ENCODE peak calls at places on chromosomes 12 and 14, in four cellular contexts. One of them, this sample, is unnamed.

GRCh38 chr12:96710127-96710745 is 196.8 kb upstream of the NEDD1 start:
- DNase-seq in AG04450: no peak
- DNase-seq in stomach: no peak
- DNase-seq in psoas muscle: no peak
- DNase-seq in this sample: no peak

GRCh38 chr14:55097894-55098560 is 31.0 kb upstream of the LGALS3 start:
- DNase-seq in psoas muscle: no peak
- DNase-seq in AG04450: no peak
- DNase-seq in stomach: peak; percentile 53
- DNase-seq in this sample: no peak

GRCh38 chr12:92208613-92209121 is 63.0 kb upstream of the BTG1 start:
- DNase-seq in AG04450: no peak
- DNase-seq in psoas muscle: no peak
- DNase-seq in stomach: no peak
- DNase-seq in this sample: peak; percentile 75

GRCh38 chr14:106378191-106378590 is 851.8 kb downstream of the TMEM121 start:
- DNase-seq in stomach: no peak
- DNase-seq in AG04450: no peak
- DNase-seq in psoas muscle: no peak
- DNase-seq in this sample: no peak

GRCh38 chr12:5873341-5873919 is 71.6 kb downstream of the ANO2 start:
- DNase-seq in stomach: no peak
- DNase-seq in psoas muscle: no peak
- DNase-seq in AG04450: no peak
- DNase-seq in this sample: no peak

GRCh38 chr12:53300187-53300586 is 692 bp downstream of the MYG1 start:
- DNase-seq in stomach: no peak
- DNase-seq in psoas muscle: no peak
- DNase-seq in AG04450: peak; percentile 21
- DNase-seq in this sample: peak; percentile 73

GRCh38 chr14:65167072-65167645 is 64.8 kb upstream of the MAX start:
- DNase-seq in psoas muscle: no peak
- DNase-seq in AG04450: no peak
- DNase-seq in stomach: no peak
- DNase-seq in this sample: no peak

GRCh38 chr12:119334459-119335170 is at the start of gene CCDC60:
- DNase-seq in stomach: peak; percentile 41
- DNase-seq in psoas muscle: no peak
- DNase-seq in AG04450: no peak
- DNase-seq in this sample: no peak

GRCh38 chr12:2669560-2669959 is 125.2 kb upstream of the FKBP4 start:
- DNase-seq in psoas muscle: no peak
- DNase-seq in stomach: no peak
- DNase-seq in AG04450: no peak
- DNase-seq in this sample: no peak

GRCh38 chr12:55797068-55797467 is 20.5 kb downstream of the SARNP start:
- DNase-seq in psoas muscle: no peak
- DNase-seq in AG04450: no peak
- DNase-seq in stomach: no peak
- DNase-seq in this sample: peak; percentile 33

GRCh38 chr12:132551271-132552120 is 58.9 kb downstream of the LRCOL1 start:
- DNase-seq in stomach: no peak
- DNase-seq in psoas muscle: no peak
- DNase-seq in AG04450: no peak
- DNase-seq in this sample: no peak

GRCh38 chr12:79897617-79898016 is 37.3 kb downstream of the PPP1R12A start:
- DNase-seq in stomach: no peak
- DNase-seq in psoas muscle: no peak
- DNase-seq in AG04450: peak; percentile 73
- DNase-seq in this sample: peak; percentile 83

GRCh38 chr12:44627767-44628166 is 248.3 kb downstream of the NELL2 start:
- DNase-seq in AG04450: no peak
- DNase-seq in psoas muscle: no peak
- DNase-seq in stomach: no peak
- DNase-seq in this sample: no peak

GRCh38 chr12:54135621-54136027 is 53.2 kb downstream of the SMUG1 start:
- DNase-seq in stomach: peak; percentile 85
- DNase-seq in psoas muscle: no peak
- DNase-seq in AG04450: no peak
- DNase-seq in this sample: no peak

GRCh38 chr12:85369365-85370154 is 89.5 kb downstream of the ALX1 start:
- DNase-seq in stomach: no peak
- DNase-seq in AG04450: no peak
- DNase-seq in psoas muscle: no peak
- DNase-seq in this sample: no peak

GRCh38 chr14:99284254-99285004 is 12.4 kb upstream of the BCL11B start:
- DNase-seq in psoas muscle: no peak
- DNase-seq in AG04450: no peak
- DNase-seq in stomach: no peak
- DNase-seq in this sample: no peak

GRCh38 chr14:99286761-99287160 is 14.8 kb upstream of the BCL11B start:
- DNase-seq in AG04450: no peak
- DNase-seq in psoas muscle: no peak
- DNase-seq in stomach: no peak
- DNase-seq in this sample: no peak

GRCh38 chr14:99288948-99289347 is 17.0 kb upstream of the BCL11B start:
- DNase-seq in psoas muscle: no peak
- DNase-seq in AG04450: no peak
- DNase-seq in stomach: no peak
- DNase-seq in this sample: no peak

GRCh38 chr14:99289394-99290189 is 17.6 kb upstream of the BCL11B start:
- DNase-seq in psoas muscle: no peak
- DNase-seq in AG04450: no peak
- DNase-seq in stomach: no peak
- DNase-seq in this sample: no peak

GRCh38 chr14:99287269-99287942 is 15.4 kb upstream of the BCL11B start:
- DNase-seq in stomach: no peak
- DNase-seq in psoas muscle: no peak
- DNase-seq in AG04450: no peak
- DNase-seq in this sample: no peak
- H3K4me3 ChIP-seq in stomach: no peak overlapping the region
- H3K4me3 ChIP-seq in psoas muscle: no peak overlapping the region
- H3K4me3 ChIP-seq in AG04450: no peak overlapping the region
- H3K4me3 ChIP-seq in this sample: no peak overlapping the region

GRCh38 chr14:22482782-22483553 is 106.1 kb downstream of the DAD1 start:
- DNase-seq in psoas muscle: no peak
- DNase-seq in AG04450: no peak
- DNase-seq in stomach: no peak
- DNase-seq in this sample: no peak
- H3K27ac ChIP-seq in psoas muscle: no peak overlapping the region
- H3K27ac ChIP-seq in AG04450: no peak overlapping the region
- H3K27ac ChIP-seq in stomach: peak overlapping the region; percentile 17
- H3K27ac ChIP-seq in this sample: no peak overlapping the region

DNA sequence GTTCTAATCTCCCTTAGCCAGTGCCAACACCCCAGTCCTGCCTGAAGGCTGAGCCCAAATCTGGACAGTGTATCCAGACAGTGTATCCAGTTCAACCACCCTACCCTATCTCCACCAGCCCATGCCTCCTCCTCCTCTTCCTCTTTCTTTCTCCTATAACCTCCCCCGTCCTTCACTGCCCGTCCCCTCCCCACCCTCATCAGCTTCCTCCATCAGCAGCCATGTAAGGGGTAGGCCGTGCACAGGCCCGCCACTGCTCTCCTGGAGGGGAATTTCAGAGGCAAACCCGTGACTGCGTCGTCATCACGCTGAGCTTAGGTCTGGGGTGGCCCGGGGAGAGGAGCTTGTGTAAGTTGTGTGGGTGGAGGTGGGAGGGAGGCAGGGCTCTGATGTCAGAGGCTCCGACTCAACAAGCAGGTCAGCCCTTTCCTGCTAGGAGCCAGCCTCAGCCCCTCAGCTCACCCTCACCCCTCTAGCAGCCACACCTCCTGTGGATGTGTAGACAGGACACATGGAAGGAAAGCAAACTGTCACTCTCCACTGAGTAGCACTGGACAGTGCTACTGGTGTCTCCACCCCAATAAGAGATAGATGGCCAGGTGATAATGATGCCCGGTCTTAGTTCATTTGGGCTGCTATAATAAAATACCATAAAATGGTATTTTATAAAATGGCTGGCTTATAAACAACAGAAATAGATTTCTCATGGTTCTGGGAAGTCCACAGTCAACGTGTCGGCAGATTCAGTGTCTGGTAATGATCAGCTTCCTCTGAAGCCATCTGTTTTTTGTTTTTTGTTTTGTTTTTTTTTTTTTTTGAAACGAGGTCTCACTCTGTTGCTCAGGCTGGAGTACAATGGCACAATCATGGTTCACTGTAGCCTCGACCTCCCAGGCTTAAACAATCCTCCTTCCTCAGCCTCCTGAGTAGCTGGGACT is 50.4 kb downstream of the IRF2BPL start:
- DNase-seq in AG04450: peak; percentile 44
- DNase-seq in psoas muscle: peak; percentile 47
- DNase-seq in stomach: peak; percentile 41
- DNase-seq in this sample: peak; percentile 72
- H3K27me3 ChIP-seq in AG04450: no peaks in the 10 kb centered on the region
- H3K27me3 ChIP-seq in psoas muscle: no peaks in the 10 kb centered on the region
- H3K27me3 ChIP-seq in stomach: no peaks in the 10 kb centered on the region
- H3K27me3 ChIP-seq in this sample: no peaks in the 10 kb centered on the region

GRCh38 chr14:73245401-73246325 is 8.4 kb downstream of the PAPLN start:
- DNase-seq in stomach: peak; percentile 62
- DNase-seq in AG04450: no peak
- DNase-seq in psoas muscle: peak; percentile 67
- DNase-seq in this sample: no peak

GRCh38 chr14:73249108-73249507 is 11.8 kb downstream of the PAPLN start:
- DNase-seq in psoas muscle: no peak
- DNase-seq in AG04450: no peak
- DNase-seq in stomach: no peak
- DNase-seq in this sample: no peak

GRCh38 chr14:73248294-73248868 is 11.1 kb downstream of the PAPLN start:
- DNase-seq in stomach: no peak
- DNase-seq in AG04450: no peak
- DNase-seq in psoas muscle: no peak
- DNase-seq in this sample: peak; percentile 66

GRCh38 chr14:73244541-73244940 is 7.2 kb downstream of the PAPLN start:
- DNase-seq in psoas muscle: no peak
- DNase-seq in stomach: no peak
- DNase-seq in AG04450: no peak
- DNase-seq in this sample: no peak

DNA sequence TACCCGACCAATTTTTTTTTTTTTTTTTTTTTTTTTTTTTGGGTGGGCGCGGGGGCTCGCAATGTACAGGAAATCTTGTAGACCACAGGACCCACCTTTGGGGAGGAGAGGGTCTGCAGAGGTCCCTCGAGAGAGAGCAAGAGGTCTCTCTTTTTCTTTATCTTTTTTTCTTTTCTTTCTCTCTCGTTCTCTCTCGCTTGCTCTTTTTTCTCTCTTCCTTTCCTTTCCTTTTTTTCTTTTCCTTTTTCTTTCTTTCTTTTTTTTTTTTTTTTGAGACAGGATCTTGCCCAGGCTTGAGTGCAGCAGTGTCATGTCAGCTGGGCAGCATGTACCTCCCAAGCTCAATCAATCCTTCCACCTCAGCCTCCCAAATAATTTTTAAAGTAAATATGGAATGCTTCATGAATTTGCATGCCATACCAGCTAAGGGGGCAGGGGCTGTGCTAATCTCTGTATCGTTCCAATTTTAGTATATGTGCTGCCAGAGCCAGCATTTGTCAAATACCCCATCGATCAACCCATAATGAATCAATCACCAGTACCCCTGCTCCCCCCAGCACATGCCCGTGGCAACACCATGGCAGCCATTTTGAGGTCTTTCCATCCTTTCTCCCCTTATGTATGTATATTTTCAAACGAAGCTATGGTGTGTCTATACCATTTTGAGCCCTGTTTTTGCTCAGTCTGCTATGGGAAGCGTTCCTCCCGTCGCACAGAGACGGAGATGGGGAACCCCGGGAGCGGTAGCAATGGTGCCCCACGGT is 9.3 kb downstream of the PAPLN start:
- DNase-seq in AG04450: no peak
- DNase-seq in stomach: no peak
- DNase-seq in psoas muscle: no peak
- DNase-seq in this sample: no peak
- H3K4me3 ChIP-seq in AG04450: peak overlapping the region; percentile 61
- H3K4me3 ChIP-seq in stomach: peak overlapping the region; percentile 49
- H3K4me3 ChIP-seq in psoas muscle: peak overlapping the region; percentile 59
- H3K4me3 ChIP-seq in this sample: peak overlapping the region; percentile 62

GRCh38 chr12:120816363-120816762 is 87.8 kb downstream of the SPPL3 start:
- DNase-seq in stomach: no peak
- DNase-seq in AG04450: no peak
- DNase-seq in psoas muscle: no peak
- DNase-seq in this sample: no peak

GRCh38 chr12:120817559-120818330 is 86.4 kb downstream of the SPPL3 start:
- DNase-seq in AG04450: no peak
- DNase-seq in psoas muscle: no peak
- DNase-seq in stomach: no peak
- DNase-seq in this sample: no peak

GRCh38 chr12:120814903-120815429 is 89.2 kb downstream of the SPPL3 start:
- DNase-seq in psoas muscle: no peak
- DNase-seq in stomach: no peak
- DNase-seq in AG04450: no peak
- DNase-seq in this sample: no peak

GRCh38 chr12:120820885-120821510 is 83.2 kb downstream of the SPPL3 start:
- DNase-seq in psoas muscle: no peak
- DNase-seq in stomach: no peak
- DNase-seq in AG04450: no peak
- DNase-seq in this sample: no peak

GRCh38 chr12:120818416-120818815 is 85.7 kb downstream of the SPPL3 start:
- DNase-seq in AG04450: no peak
- DNase-seq in stomach: no peak
- DNase-seq in psoas muscle: no peak
- DNase-seq in this sample: no peak
- H3K27ac ChIP-seq in AG04450: no peak overlapping the region
- H3K27ac ChIP-seq in stomach: no peak overlapping the region
- H3K27ac ChIP-seq in psoas muscle: no peak overlapping the region
- H3K27ac ChIP-seq in this sample: no peak overlapping the region

GRCh38 chr14:104800600-104801283 is at the start of gene ZBTB42:
- DNase-seq in stomach: peak; percentile 95
- DNase-seq in AG04450: no peak
- DNase-seq in psoas muscle: peak; percentile 64
- DNase-seq in this sample: peak; percentile 18
- H3K27me3 ChIP-seq in stomach: no peaks in the 10 kb centered on the region
- H3K27me3 ChIP-seq in AG04450: no peaks in the 10 kb centered on the region
- H3K27me3 ChIP-seq in psoas muscle: no peaks in the 10 kb centered on the region
- H3K27me3 ChIP-seq in this sample: no peaks in the 10 kb centered on the region